ENCODE peak calls at places on chromosome 20, in four cellular contexts. One of them, this sample, is unnamed. For H3K4me1, the result is how much of the 10 kb centered on the place peaks cover.

GRCh38 chr20:11692567-11692966 is 225.1 kb upstream of the BTBD3 start:
- DNase-seq in Panc1: no peak
- DNase-seq in stomach: no peak
- DNase-seq in prostate gland: no peak
- DNase-seq in this sample: no peak

GRCh38 chr20:44069203-44069931 is 117.6 kb downstream of the JPH2 start:
- DNase-seq in Panc1: no peak
- DNase-seq in stomach: peak
- DNase-seq in prostate gland: no peak
- DNase-seq in this sample: no peak

GRCh38 chr20:11140359-11140758 is 466.6 kb upstream of the JAG1 start:
- DNase-seq in Panc1: no peak
- DNase-seq in stomach: no peak
- DNase-seq in prostate gland: no peak
- DNase-seq in this sample: no peak

GRCh38 chr20:58706975-58707681 is 14.5 kb downstream of the NPEPL1 start:
- DNase-seq in Panc1: no peak
- DNase-seq in stomach: no peak
- DNase-seq in prostate gland: peak
- DNase-seq in this sample: peak

GRCh38 chr20:59708326-59708725 is 104.0 kb downstream of the PHACTR3 start:
- DNase-seq in Panc1: no peak
- DNase-seq in stomach: no peak
- DNase-seq in prostate gland: no peak
- DNase-seq in this sample: no peak

GRCh38 chr20:35953411-35954199 is 697 bp downstream of the SCAND1 start:
- DNase-seq in Panc1: no peak
- DNase-seq in stomach: peak
- DNase-seq in prostate gland: peak
- DNase-seq in this sample: peak

GRCh38 chr20:59448828-59449444 is 148.5 kb downstream of the EDN3 start:
- DNase-seq in Panc1: no peak
- DNase-seq in stomach: no peak
- DNase-seq in prostate gland: no peak
- DNase-seq in this sample: peak

GRCh38 chr20:44887466-44887865 is 2.0 kb downstream of the YWHAB start:
- DNase-seq in Panc1: no peak
- DNase-seq in stomach: no peak
- DNase-seq in prostate gland: no peak
- DNase-seq in this sample: no peak

GRCh38 chr20:3753098-3753497 is 14.5 kb downstream of the ADISSP start:
- DNase-seq in Panc1: no peak
- DNase-seq in stomach: peak
- DNase-seq in prostate gland: peak
- DNase-seq in this sample: peak

GRCh38 chr20:20606046-20606445 is 106.4 kb downstream of the RALGAPA2 start:
- DNase-seq in Panc1: no peak
- DNase-seq in stomach: no peak
- DNase-seq in prostate gland: no peak
- DNase-seq in this sample: no peak

GRCh38 chr20:47677314-47678129 is 107.8 kb downstream of the SULF2 start:
- DNase-seq in Panc1: peak
- DNase-seq in stomach: peak
- DNase-seq in prostate gland: peak
- DNase-seq in this sample: no peak

GRCh38 chr20:56685879-56686278 is 56.8 kb downstream of the TFAP2C start:
- DNase-seq in Panc1: no peak
- DNase-seq in stomach: no peak
- DNase-seq in prostate gland: no peak
- DNase-seq in this sample: no peak

GRCh38 chr20:5195655-5196054 is 68.8 kb downstream of the CDS2 start:
- DNase-seq in Panc1: no peak
- DNase-seq in stomach: no peak
- DNase-seq in prostate gland: no peak
- DNase-seq in this sample: no peak

GRCh38 chr20:59821201-59821600 is 112.2 kb downstream of the SYCP2 start:
- DNase-seq in Panc1: no peak
- DNase-seq in stomach: no peak
- DNase-seq in prostate gland: no peak
- DNase-seq in this sample: no peak

GRCh38 chr20:41482647-41483552 is 116.3 kb upstream of the EMILIN3 start:
- DNase-seq in Panc1: no peak
- DNase-seq in stomach: no peak
- DNase-seq in prostate gland: no peak
- DNase-seq in this sample: no peak

GRCh38 chr20:51160011-51160410 is 137.1 kb upstream of the KCNG1 start:
- DNase-seq in Panc1: no peak
- DNase-seq in stomach: no peak
- DNase-seq in prostate gland: no peak
- DNase-seq in this sample: no peak

GRCh38 chr20:63782051-63782471 is 42.5 kb downstream of the SLC2A4RG start:
- DNase-seq in Panc1: no peak
- DNase-seq in stomach: no peak
- DNase-seq in prostate gland: no peak
- DNase-seq in this sample: no peak

GRCh38 chr20:32626859-32627636 is 41.9 kb upstream of the NOL4L start:
- DNase-seq in Panc1: no peak
- DNase-seq in stomach: peak
- DNase-seq in prostate gland: no peak
- DNase-seq in this sample: no peak

GRCh38 chr20:17538517-17539170 is 7.5 kb upstream of the BFSP1 start:
- DNase-seq in Panc1: no peak
- DNase-seq in stomach: no peak
- DNase-seq in prostate gland: no peak
- DNase-seq in this sample: no peak

GRCh38 chr20:51533291-51534172 is 9.0 kb downstream of the NFATC2 start:
- DNase-seq in Panc1: peak
- DNase-seq in stomach: no peak
- DNase-seq in prostate gland: no peak
- DNase-seq in this sample: no peak

GRCh38 chr20:33433465-33433864 is 10.1 kb downstream of the SNTA1 start:
- DNase-seq in Panc1: no peak
- DNase-seq in stomach: peak
- DNase-seq in prostate gland: no peak
- DNase-seq in this sample: peak

GRCh38 chr20:59153832-59154231 is 9.8 kb upstream of the ZNF831 start:
- DNase-seq in Panc1: no peak
- DNase-seq in stomach: no peak
- DNase-seq in prostate gland: no peak
- DNase-seq in this sample: no peak

GRCh38 chr20:31836853-31837608 is 8.4 kb downstream of the FOXS1 start:
- DNase-seq in Panc1: no peak
- DNase-seq in stomach: no peak
- DNase-seq in prostate gland: no peak
- DNase-seq in this sample: peak

GRCh38 chr20:14093652-14094051 is 98.3 kb downstream of the MACROD2 start:
- DNase-seq in Panc1: no peak
- DNase-seq in stomach: peak
- DNase-seq in prostate gland: peak
- DNase-seq in this sample: no peak

GRCh38 chr20:3813758-3814581 is 6.4 kb upstream of the AP5S1 start:
- DNase-seq in Panc1: no peak
- DNase-seq in stomach: peak
- DNase-seq in prostate gland: no peak
- DNase-seq in this sample: peak

GRCh38 chr20:19780261-19780660 is 22.2 kb downstream of the RIN2 start:
- DNase-seq in Panc1: no peak
- DNase-seq in stomach: no peak
- DNase-seq in prostate gland: no peak
- DNase-seq in this sample: peak

GRCh38 chr20:46144626-46145025 is 26.5 kb downstream of the CD40 start:
- DNase-seq in Panc1: no peak
- DNase-seq in stomach: no peak
- DNase-seq in prostate gland: peak
- DNase-seq in this sample: no peak

GRCh38 chr20:4373454-4373853 is 348.3 kb upstream of the PRND start:
- DNase-seq in Panc1: no peak
- DNase-seq in stomach: no peak
- DNase-seq in prostate gland: no peak
- DNase-seq in this sample: no peak

GRCh38 chr20:31987744-31988143 is 19.8 kb downstream of the XKR7 start:
- DNase-seq in Panc1: peak
- DNase-seq in stomach: no peak
- DNase-seq in prostate gland: no peak
- DNase-seq in this sample: no peak

GRCh38 chr20:5357942-5358341 is 41.2 kb upstream of the PROKR2 start:
- DNase-seq in Panc1: no peak
- DNase-seq in stomach: no peak
- DNase-seq in prostate gland: no peak
- DNase-seq in this sample: no peak

GRCh38 chr20:63974402-63975200 is 4.8 kb downstream of the SAMD10 start:
- DNase-seq in Panc1: no peak
- DNase-seq in stomach: peak
- DNase-seq in prostate gland: peak
- DNase-seq in this sample: peak

GRCh38 chr20:19498756-19499155 is 259.3 kb upstream of the RIN2 start:
- DNase-seq in Panc1: no peak
- DNase-seq in stomach: no peak
- DNase-seq in prostate gland: no peak
- DNase-seq in this sample: no peak

GRCh38 chr20:8306916-8307315 is 174.8 kb downstream of the PLCB1 start:
- DNase-seq in Panc1: no peak
- DNase-seq in stomach: no peak
- DNase-seq in prostate gland: no peak
- DNase-seq in this sample: no peak

GRCh38 chr20:57678340-57678739 is 31.5 kb downstream of the PMEPA1 start:
- DNase-seq in Panc1: no peak
- DNase-seq in stomach: no peak
- DNase-seq in prostate gland: no peak
- DNase-seq in this sample: no peak

GRCh38 chr20:51928931-51929330 is 126.6 kb upstream of the SALL4 start:
- DNase-seq in Panc1: no peak
- DNase-seq in stomach: no peak
- DNase-seq in prostate gland: no peak
- DNase-seq in this sample: no peak

GRCh38 chr20:46979603-46980241 is 85.1 kb downstream of the EYA2 start:
- DNase-seq in Panc1: no peak
- DNase-seq in stomach: no peak
- DNase-seq in prostate gland: no peak
- DNase-seq in this sample: no peak

GRCh38 chr20:371755-372542 is 8.6 kb upstream of the TRIB3 start:
- DNase-seq in Panc1: no peak
- DNase-seq in stomach: peak
- DNase-seq in prostate gland: peak
- DNase-seq in this sample: peak
- H3K27ac ChIP-seq in Panc1: peak
- H3K27ac ChIP-seq in stomach: peak
- H3K27ac ChIP-seq in prostate gland: peak
- H3K27ac ChIP-seq in this sample: no peak

GRCh38 chr20:53074811-53075314 is 102.7 kb downstream of the TSHZ2 start:
- DNase-seq in Panc1: no peak
- DNase-seq in stomach: no peak
- DNase-seq in prostate gland: no peak
- DNase-seq in this sample: no peak
- H3K4me1 ChIP-seq in Panc1: under half
- H3K4me1 ChIP-seq in stomach: under half
- H3K4me1 ChIP-seq in prostate gland: under half
- H3K4me1 ChIP-seq in this sample: under half

DNA sequence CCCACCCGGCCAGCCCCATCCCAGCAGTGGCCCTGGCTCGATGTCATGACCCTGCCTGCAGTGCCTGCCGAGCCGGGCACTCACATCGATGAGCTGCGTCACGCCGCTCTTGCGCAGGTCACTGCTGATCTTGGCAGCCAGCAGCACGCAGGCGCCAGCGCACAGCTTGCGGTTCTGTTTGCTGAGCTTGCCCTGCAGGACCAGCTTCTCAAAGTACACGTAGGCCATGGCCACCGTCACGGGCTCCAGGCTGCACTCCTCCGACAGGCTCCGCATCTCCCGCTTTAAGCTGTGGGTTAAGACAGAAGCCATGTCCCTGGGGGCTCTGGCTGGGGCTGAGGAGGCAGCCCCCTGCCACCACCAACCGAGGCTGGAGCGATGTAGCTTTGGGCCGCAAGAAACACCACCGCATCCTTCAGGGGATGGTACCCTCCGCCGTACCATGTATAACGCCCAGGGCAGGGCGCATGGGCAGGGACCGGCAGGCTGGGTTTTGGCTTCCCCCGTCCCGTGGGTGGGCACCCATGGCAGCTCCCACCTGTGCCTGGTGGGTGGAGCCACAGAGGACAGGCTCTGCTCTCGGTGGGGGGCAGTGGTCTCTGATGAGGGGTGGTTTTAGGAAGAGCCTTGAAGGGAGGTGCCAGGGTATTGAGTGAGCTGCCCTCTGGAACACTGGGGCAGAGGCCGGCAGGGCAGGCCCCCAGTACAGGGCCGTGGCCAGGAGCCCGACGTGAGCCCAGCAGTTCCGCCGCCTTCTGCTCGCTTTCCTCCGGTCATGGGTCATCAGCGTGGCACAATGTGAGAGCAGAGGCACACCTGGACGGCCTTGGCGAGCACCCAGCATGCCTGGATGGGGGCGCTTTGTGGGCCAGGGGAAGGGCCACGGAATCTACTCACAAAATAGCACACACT is 4.5 kb downstream of the RPS21 start:
- DNase-seq in Panc1: no peak
- DNase-seq in stomach: peak
- DNase-seq in prostate gland: no peak
- DNase-seq in this sample: no peak
- TF ChIP-seq POLR2AphosphoS5 in Panc1: peak
- TF ChIP-seq POLR2AphosphoS5 in stomach: no peak
- TF ChIP-seq POLR2AphosphoS5 in prostate gland: no peak
- TF ChIP-seq POLR2AphosphoS5 in this sample: no peak

GRCh38 chr20:23547613-23548012 is 20.7 kb downstream of the CST9L start:
- DNase-seq in Panc1: no peak
- DNase-seq in stomach: no peak
- DNase-seq in prostate gland: no peak
- DNase-seq in this sample: no peak

GRCh38 chr20:23550227-23550626 is 18.1 kb downstream of the CST9L start:
- DNase-seq in Panc1: no peak
- DNase-seq in stomach: no peak
- DNase-seq in prostate gland: no peak
- DNase-seq in this sample: no peak

GRCh38 chr20:23551786-23552185 is 16.5 kb downstream of the CST9L start:
- DNase-seq in Panc1: no peak
- DNase-seq in stomach: no peak
- DNase-seq in prostate gland: no peak
- DNase-seq in this sample: no peak

GRCh38 chr20:23548408-23548807 is 19.9 kb downstream of the CST9L start:
- DNase-seq in Panc1: no peak
- DNase-seq in stomach: no peak
- DNase-seq in prostate gland: no peak
- DNase-seq in this sample: no peak

GRCh38 chr20:23551383-23551782 is 16.9 kb downstream of the CST9L start:
- DNase-seq in Panc1: no peak
- DNase-seq in stomach: no peak
- DNase-seq in prostate gland: no peak
- DNase-seq in this sample: no peak
- H3K27ac ChIP-seq in Panc1: no peak
- H3K27ac ChIP-seq in stomach: no peak
- H3K27ac ChIP-seq in prostate gland: no peak
- H3K27ac ChIP-seq in this sample: no peak

GRCh38 chr20:49592120-49592519 is 24.2 kb upstream of the PTGIS start:
- DNase-seq in Panc1: no peak
- DNase-seq in stomach: no peak
- DNase-seq in prostate gland: no peak
- DNase-seq in this sample: no peak
- H3K4me1 ChIP-seq in Panc1: under half
- H3K4me1 ChIP-seq in stomach: under half
- H3K4me1 ChIP-seq in prostate gland: under half
- H3K4me1 ChIP-seq in this sample: under half

This sample was measured in sigmoid colon.